ENCODE peak calls at places on chromosome 3, in five cellular contexts. N is tibial nerve; R is hepatocyte; X is CD8-positive, alpha-beta memory T cell; D is small intestine. Y is an unnamed sample. For H3K9me3, the result is how much of the 10 kb centered on the place peaks cover.

GRCh38 chr3:81980566-81981494 is 219.4 kb upstream of the GBE1 start:
- DNase-seq in N (no peak), R (no peak), X (no peak), D (no peak), Y (no peak)

GRCh38 chr3:62724503-62724902 is 150.7 kb downstream of the CADPS start:
- DNase-seq in N (no peak), R (no peak), X (no peak), D (no peak), Y (no peak)

GRCh38 chr3:184710870-184711365 is 946 bp downstream of the MAGEF1 start:
- DNase-seq in N (no peak), R (no peak), X (no peak), D (no peak), Y (no peak)

GRCh38 chr3:40980467-40980866 is 218.8 kb upstream of the CTNNB1 start:
- DNase-seq in N (no peak), R (no peak), X (no peak), D (no peak), Y (no peak)

GRCh38 chr3:46472736-46473135 is 8.0 kb upstream of the LTF start:
- DNase-seq in N (no peak), R (no peak), X (no peak), D (no peak), Y (no peak)

GRCh38 chr3:64716110-64716509 is 28.3 kb upstream of the ADAMTS9 start:
- DNase-seq in N (no peak), R (no peak), X (no peak), D (no peak), Y (no peak)

GRCh38 chr3:38117748-38118420 is 19.0 kb downstream of the ACAA1 start:
- DNase-seq in N (peak), R (peak), X (peak), D (peak), Y (peak)

GRCh38 chr3:65876028-65876420 is 162.7 kb downstream of the MAGI1 start:
- DNase-seq in N (no peak), R (no peak), X (no peak), D (no peak), Y (no peak)

GRCh38 chr3:100370751-100371150 is 30.1 kb downstream of the TOMM70 start:
- DNase-seq in N (no peak), R (no peak), X (no peak), D (no peak), Y (no peak)

GRCh38 chr3:192514754-192515660 is 212.3 kb downstream of the FGF12 start:
- DNase-seq in N (no peak), R (peak), X (no peak), D (peak), Y (peak)

GRCh38 chr3:16060945-16061344 is 113.5 kb upstream of the GALNT15 start:
- DNase-seq in N (peak), R (peak), X (no peak), D (no peak), Y (no peak)

GRCh38 chr3:31996195-31996594 is 14.6 kb downstream of the ZNF860 start:
- DNase-seq in N (no peak), R (no peak), X (no peak), D (no peak), Y (no peak)

GRCh38 chr3:31997500-31997899 is 15.9 kb downstream of the ZNF860 start:
- DNase-seq in N (no peak), R (no peak), X (no peak), D (no peak), Y (no peak)

GRCh38 chr3:31993843-31994242 is 12.3 kb downstream of the ZNF860 start:
- DNase-seq in N (no peak), R (no peak), X (no peak), D (no peak), Y (no peak)
- H3K9me3 ChIP-seq in N (under half), R (under half), X (under half), D (under half), Y (under half)

DNA sequence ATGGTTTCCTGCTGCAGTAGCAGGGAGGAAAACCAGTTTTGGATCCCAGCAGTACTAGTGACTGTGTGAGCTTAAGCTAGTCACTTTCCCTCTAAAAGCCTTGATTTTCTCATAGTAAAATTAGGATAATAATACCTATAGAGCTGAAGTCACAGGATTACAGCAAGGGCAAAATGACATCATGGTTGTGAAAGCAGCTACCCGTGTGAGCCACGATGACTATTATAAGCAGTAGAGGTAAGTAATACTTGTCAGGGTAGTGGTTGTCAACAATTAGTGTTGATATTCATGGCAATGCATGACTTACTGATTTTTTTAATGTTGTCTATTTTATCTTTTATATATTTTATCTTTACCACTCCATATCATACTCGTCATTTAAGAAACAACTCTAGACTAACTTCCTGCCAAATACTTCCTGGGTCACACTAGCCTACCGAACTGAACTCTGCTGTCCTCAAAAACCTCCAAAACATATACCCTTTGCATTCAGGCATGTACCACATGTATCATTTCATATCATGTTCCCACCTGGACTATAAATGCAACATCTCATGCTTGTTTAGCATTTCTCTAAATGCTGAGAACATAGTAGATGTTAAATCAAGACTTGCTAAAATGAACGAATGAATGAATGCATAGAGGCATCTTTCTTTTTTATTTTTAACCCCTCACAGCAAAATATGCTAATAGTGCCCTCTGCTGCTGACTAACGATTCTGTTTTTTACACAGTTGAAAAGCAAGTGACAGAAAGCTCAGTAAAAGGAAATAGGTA is 172.6 kb downstream of the P3H2 start:
- DNase-seq in N (no peak), R (peak), X (no peak), D (peak), Y (peak)
- H3K9me3 ChIP-seq in N (under half), R (under half), X (under half), D (under half), Y (under half)

GRCh38 chr3:44734646-44735168 is 5.3 kb downstream of the ZNF501 start:
- DNase-seq in N (no peak), R (no peak), X (no peak), D (no peak), Y (no peak)

DNA sequence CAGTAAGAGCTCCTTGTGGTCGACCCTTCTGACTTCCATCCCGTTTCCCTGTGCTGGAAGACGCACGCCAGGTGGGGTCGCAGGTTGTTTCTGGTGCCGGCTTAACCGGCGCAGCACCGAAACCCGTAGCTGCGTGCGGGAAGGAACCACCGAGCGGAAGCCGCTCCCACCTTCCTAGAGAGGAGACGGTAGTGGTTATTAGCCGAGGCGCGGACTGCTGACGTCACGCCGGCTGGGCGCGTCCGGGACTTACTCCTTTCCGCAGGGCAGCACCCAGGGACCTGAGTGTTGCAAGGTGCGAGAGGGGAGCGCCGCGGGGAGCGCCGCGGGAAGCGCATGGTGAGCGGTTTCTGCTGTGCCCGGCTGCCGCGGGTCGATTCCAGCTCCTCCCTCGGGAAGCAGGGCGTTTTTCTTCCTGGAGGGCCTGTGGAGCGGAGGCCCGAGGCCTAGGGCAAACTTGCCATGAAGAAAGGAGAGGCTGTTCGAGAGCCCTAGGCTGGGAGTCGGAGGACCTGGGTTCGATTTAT is at the start of gene ZNF501:
- DNase-seq in N (peak), R (peak), X (peak), D (peak), Y (peak)
- H3K9me3 ChIP-seq in N (half or more), R (under half), X (under half), D (under half), Y (under half)

DNA sequence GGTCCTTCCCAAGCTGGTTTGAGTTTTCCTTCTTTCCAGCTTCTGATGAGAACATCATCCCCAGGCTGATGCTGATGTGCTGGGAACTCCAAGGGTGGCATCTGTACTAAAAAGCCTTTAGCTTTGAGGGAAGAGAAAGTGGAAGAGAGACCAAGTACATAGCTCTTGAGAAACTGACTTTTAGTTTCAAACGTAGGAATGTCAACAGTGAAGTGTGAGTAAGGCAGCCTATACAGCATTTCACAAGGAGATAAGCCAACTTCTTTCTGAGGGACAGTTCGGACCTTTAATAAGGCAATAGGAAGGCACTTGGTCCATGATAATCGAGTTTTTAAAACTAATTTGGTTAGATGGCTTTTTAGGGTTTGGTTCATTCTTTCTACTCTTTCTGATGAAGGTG is 53.7 kb downstream of the DLG1 start:
- DNase-seq in N (no peak), R (no peak), X (no peak), D (no peak), Y (no peak)
- H3K9me3 ChIP-seq in N (half or more), R (under half), X (under half), D (under half), Y (under half)

GRCh38 chr3:136457793-136458192 is 207.7 kb downstream of the PCCB start:
- DNase-seq in N (no peak), R (no peak), X (no peak), D (no peak), Y (no peak)
- H3K9me3 ChIP-seq in N (under half), R (under half), X (under half), D (under half), Y (under half)

DNA sequence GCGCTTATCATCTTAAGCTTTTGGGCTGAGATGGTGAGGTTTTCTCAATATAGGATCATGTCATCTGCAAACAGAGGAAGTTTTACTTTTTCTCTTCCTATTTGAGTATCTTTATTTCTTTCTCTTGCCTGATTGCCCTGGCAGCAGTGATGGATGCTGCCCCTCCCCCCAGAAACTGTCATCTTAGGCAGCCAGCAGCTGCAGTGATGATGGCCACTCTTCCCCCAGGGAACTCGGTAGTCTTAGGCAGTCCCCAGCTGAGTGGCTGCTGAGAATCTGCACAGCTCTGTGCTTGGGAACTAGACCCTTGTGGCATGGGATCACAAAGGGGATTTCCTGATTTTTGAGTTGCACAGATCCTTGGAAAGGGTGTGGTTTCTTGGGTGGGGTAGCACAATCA is 791.1 kb upstream of the ALCAM start:
- DNase-seq in N (no peak), R (no peak), X (no peak), D (no peak), Y (no peak)
- H3K9me3 ChIP-seq in N (under half), R (under half), X (under half), D (under half), Y (under half)

GRCh38 chr3:83926291-83926690 is 1032.5 kb upstream of the CADM2 start:
- DNase-seq in N (no peak), R (no peak), X (no peak), D (no peak), Y (no peak)
- H3K9me3 ChIP-seq in N (under half), R (under half), X (under half), D (under half), Y (under half)

GRCh38 chr3:6091262-6091661 is 769.7 kb upstream of the GRM7 start:
- DNase-seq in N (no peak), R (no peak), X (no peak), D (no peak), Y (no peak)

GRCh38 chr3:6088433-6088832 is 772.5 kb upstream of the GRM7 start:
- DNase-seq in N (no peak), R (no peak), X (no peak), D (no peak), Y (no peak)
- H3K9me3 ChIP-seq in N (under half), R (under half), X (under half), D (under half), Y (under half)

Y was measured in body of pancreas.